ENCODE peak calls at places on chromosomes 13 and 19, in eight cellular contexts. D is fibroblast of lung; S is EL; R is NCI-H1092; M is COLO829; Q is aorta; T is naive thymus-derived CD4-positive, alpha-beta T cell; K is germinal center. B is an unnamed sample.

GRCh38 chr13:21134475-21134874 is 41.9 kb downstream of the SKA3 start:
- DNase-seq in D (no peak), R (no peak), K (no peak), Q (no peak), S (no peak), M (no peak), T (no peak), B (no peak)

GRCh38 chr19:13881692-13882418 is 4.9 kb downstream of the NANOS3 start:
- DNase-seq in K (no peak), D (peak), M (peak), Q (no peak), R (no peak), T (no peak), S (peak), B (no peak)

GRCh38 chr13:77800219-77800618 is 102.7 kb downstream of the SLAIN1 start:
- DNase-seq in D (peak), T (no peak), Q (no peak), M (no peak), R (no peak), S (no peak), K (no peak), B (no peak)

GRCh38 chr13:33262069-33262487 is 23.5 kb downstream of the STARD13 start:
- DNase-seq in S (no peak), K (no peak), Q (no peak), R (no peak), D (peak), T (no peak), M (no peak), B (peak)

GRCh38 chr19:7904074-7905020 is 670 bp downstream of the MAP2K7 start:
- DNase-seq in S (no peak), Q (no peak), D (no peak), T (peak), K (peak), R (no peak), M (peak), B (no peak)

GRCh38 chr13:48680756-48681392 is 27.1 kb downstream of the CYSLTR2 start:
- DNase-seq in R (no peak), D (no peak), M (no peak), T (no peak), Q (no peak), S (no peak), K (no peak), B (no peak)

GRCh38 chr13:99870541-99870940 is 101.0 kb downstream of the ZIC5 start:
- DNase-seq in D (no peak), M (no peak), T (no peak), S (no peak), R (peak), Q (no peak), K (no peak), B (no peak)

GRCh38 chr19:55460670-55461258 is 678 bp downstream of the ISOC2 start:
- DNase-seq in M (peak), S (peak), Q (peak), D (peak), R (no peak), T (no peak), K (peak), B (peak)

GRCh38 chr19:1416014-1416841 is 8.8 kb downstream of the DAZAP1 start:
- DNase-seq in Q (no peak), D (peak), T (no peak), M (no peak), K (no peak), S (no peak), R (no peak), B (no peak)

GRCh38 chr13:44955421-44955820 is 33.9 kb downstream of the NUFIP1 start:
- DNase-seq in D (no peak), T (no peak), S (no peak), K (no peak), Q (no peak), R (no peak), M (no peak), B (no peak)

GRCh38 chr13:111904166-111904565 is 162.8 kb upstream of the SOX1 start:
- DNase-seq in S (no peak), M (no peak), D (no peak), T (no peak), R (no peak), K (no peak), Q (no peak), B (no peak)

GRCh38 chr19:3980353-3981251 is 4.7 kb downstream of the EEF2 start:
- DNase-seq in T (no peak), Q (no peak), S (no peak), R (no peak), D (no peak), K (no peak), M (no peak), B (no peak)

GRCh38 chr13:53405616-53406015 is 377.0 kb downstream of the OLFM4 start:
- DNase-seq in D (no peak), R (no peak), S (no peak), T (no peak), M (no peak), K (no peak), Q (no peak), B (no peak)

GRCh38 chr19:9939301-9939913 is 3.1 kb upstream of the OLFM2 start:
- DNase-seq in T (no peak), K (no peak), R (no peak), S (peak), M (no peak), Q (no peak), D (peak), B (peak)

GRCh38 chr13:51811920-51812328 is 8.0 kb upstream of the DHRS12 start:
- DNase-seq in S (no peak), K (no peak), T (no peak), Q (no peak), M (no peak), R (no peak), D (no peak), B (no peak)

GRCh38 chr13:35469781-35470380 is 6.6 kb downstream of the MAB21L1 start:
- DNase-seq in S (peak), D (no peak), R (no peak), Q (no peak), K (no peak), T (no peak), M (no peak), B (no peak)

GRCh38 chr13:102351486-102351885 is 50.4 kb downstream of the FGF14 start:
- DNase-seq in S (no peak), R (no peak), Q (no peak), T (no peak), M (no peak), D (no peak), K (no peak), B (no peak)

GRCh38 chr13:97278395-97279078 is 56.4 kb downstream of the MBNL2 start:
- DNase-seq in R (no peak), Q (no peak), D (peak), K (no peak), T (no peak), S (peak), M (no peak), B (no peak)

GRCh38 chr19:3067549-3067948 is 5.3 kb upstream of the TLE5 start:
- DNase-seq in M (no peak), K (no peak), S (no peak), Q (no peak), R (no peak), T (no peak), D (no peak), B (no peak)

GRCh38 chr13:75334634-75335447 is 147.1 kb downstream of the TBC1D4 start:
- DNase-seq in K (no peak), S (no peak), Q (no peak), R (no peak), M (no peak), D (no peak), T (no peak), B (no peak)

GRCh38 chr19:45754323-45754722 is 14.7 kb downstream of the SIX5 start:
- DNase-seq in T (no peak), D (no peak), Q (no peak), K (no peak), M (no peak), R (no peak), S (no peak), B (no peak)

GRCh38 chr13:37014609-37015008 is 14.0 kb downstream of the EXOSC8 start:
- DNase-seq in M (no peak), T (no peak), D (peak), R (no peak), Q (no peak), S (peak), K (no peak), B (no peak)

GRCh38 chr19:28245937-28246336 is 967.0 kb downstream of the UQCRFS1 start:
- DNase-seq in M (no peak), T (no peak), D (no peak), Q (no peak), S (no peak), K (no peak), R (no peak), B (no peak)

GRCh38 chr13:48749699-48750473 is 96.2 kb downstream of the CYSLTR2 start:
- DNase-seq in T (no peak), M (peak), Q (peak), S (peak), R (no peak), K (peak), D (peak), B (peak)

GRCh38 chr13:111939285-111940278 is 127.4 kb upstream of the SOX1 start:
- DNase-seq in M (no peak), Q (no peak), R (no peak), T (no peak), D (no peak), K (no peak), S (no peak), B (no peak)

GRCh38 chr13:20191311-20191901 is 1.3 kb downstream of the GJB2 start:
- DNase-seq in K (no peak), M (no peak), Q (no peak), R (no peak), D (no peak), S (no peak), T (no peak), B (no peak)

GRCh38 chr19:42184401-42184861 is 33.0 kb downstream of the DEDD2 start:
- DNase-seq in K (peak), S (peak), T (peak), Q (peak), M (peak), D (peak), R (peak), B (peak)

GRCh38 chr13:20713751-20714150 is 10.3 kb downstream of the IL17D start:
- DNase-seq in R (no peak), Q (peak), T (no peak), D (peak), M (no peak), S (peak), K (no peak), B (peak)

GRCh38 chr19:45368737-45369340 is 1.5 kb downstream of the ERCC2 start:
- DNase-seq in Q (no peak), M (no peak), R (no peak), K (no peak), S (peak), T (no peak), D (no peak), B (no peak)

GRCh38 chr13:24386816-24387708 is 77.7 kb downstream of the C1QTNF9 start:
- DNase-seq in M (no peak), Q (no peak), S (no peak), D (no peak), R (no peak), K (no peak), T (no peak), B (no peak)

GRCh38 chr19:14383898-14384669 is 2.8 kb downstream of the ADGRE5 start:
- DNase-seq in S (peak), D (peak), T (peak), K (no peak), R (no peak), M (peak), Q (peak), B (peak)

GRCh38 chr13:70034280-70034679 is 73.3 kb upstream of the ATXN8OS start:
- DNase-seq in Q (no peak), T (no peak), M (no peak), R (no peak), S (no peak), D (no peak), K (no peak), B (no peak)

GRCh38 chr13:106424805-106425204 is 110.7 kb downstream of the EFNB2 start:
- DNase-seq in R (no peak), M (no peak), K (no peak), D (no peak), T (no peak), S (no peak), Q (no peak), B (no peak)

GRCh38 chr19:45467456-45468158 is at the start of gene FOSB:
- DNase-seq in Q (peak), R (peak), D (peak), M (peak), S (peak), T (peak), K (peak), B (peak)

GRCh38 chr13:60335531-60335930 is 61.5 kb upstream of the TDRD3 start:
- DNase-seq in S (peak), R (no peak), Q (no peak), K (no peak), D (peak), T (no peak), M (peak), B (peak)

GRCh38 chr19:47720669-47721068 is 7.4 kb downstream of the EHD2 start:
- DNase-seq in Q (no peak), T (no peak), S (no peak), M (no peak), D (no peak), K (no peak), R (no peak), B (no peak)

GRCh38 chr19:46674416-46675178 is 13.6 kb upstream of the DACT3 start:
- DNase-seq in K (peak), D (peak), R (no peak), Q (no peak), M (no peak), T (no peak), S (peak), B (peak)

GRCh38 chr19:33177417-33177976 is 16.6 kb upstream of the LRP3 start:
- DNase-seq in K (no peak), Q (no peak), R (peak), T (peak), D (no peak), S (no peak), M (no peak), B (no peak)

GRCh38 chr19:52665529-52665928 is 27.4 kb upstream of the ZNF83 start:
- DNase-seq in M (no peak), D (peak), T (no peak), K (no peak), Q (no peak), R (no peak), S (peak), B (peak)

GRCh38 chr19:15628236-15629002 is 12.3 kb upstream of the CYP4F3 start:
- DNase-seq in S (no peak), K (no peak), D (no peak), M (no peak), R (no peak), T (no peak), Q (no peak), B (no peak)

B was measured in A172.